ENCODE peak calls at places on chromosomes 6 and 20, in six cellular contexts. One of them, this sample, is unnamed. For H3K4me1 and H3K36me3, the result is how much of the 10 kb centered on the place peaks cover.

GRCh38 chr6:52013035-52013434 is 74.4 kb downstream of the PKHD1 start:
- DNase-seq in psoas muscle: no peak
- DNase-seq in OCI-LY7: no peak
- DNase-seq in kidney: no peak
- DNase-seq in CD8-positive, alpha-beta T cell: no peak
- DNase-seq in esophagus squamous epithelium: no peak
- DNase-seq in this sample: peak

GRCh38 chr20:32626859-32627636 is 41.9 kb upstream of the NOL4L start:
- DNase-seq in psoas muscle: no peak
- DNase-seq in OCI-LY7: peak
- DNase-seq in kidney: no peak
- DNase-seq in CD8-positive, alpha-beta T cell: no peak
- DNase-seq in esophagus squamous epithelium: no peak
- DNase-seq in this sample: no peak

GRCh38 chr6:162234631-162235030 is 492.9 kb downstream of the PRKN start:
- DNase-seq in psoas muscle: no peak
- DNase-seq in OCI-LY7: no peak
- DNase-seq in kidney: no peak
- DNase-seq in CD8-positive, alpha-beta T cell: no peak
- DNase-seq in esophagus squamous epithelium: no peak
- DNase-seq in this sample: no peak

GRCh38 chr20:24382330-24382729 is 87.1 kb upstream of the SYNDIG1 start:
- DNase-seq in psoas muscle: no peak
- DNase-seq in OCI-LY7: no peak
- DNase-seq in kidney: no peak
- DNase-seq in CD8-positive, alpha-beta T cell: no peak
- DNase-seq in esophagus squamous epithelium: no peak
- DNase-seq in this sample: no peak

GRCh38 chr20:33032555-33032954 is 1.1 kb downstream of the BPIFB6 start:
- DNase-seq in psoas muscle: peak
- DNase-seq in OCI-LY7: no peak
- DNase-seq in kidney: no peak
- DNase-seq in CD8-positive, alpha-beta T cell: no peak
- DNase-seq in esophagus squamous epithelium: no peak
- DNase-seq in this sample: no peak

GRCh38 chr6:42374027-42374669 is 77.6 kb downstream of the TRERF1 start:
- DNase-seq in psoas muscle: no peak
- DNase-seq in OCI-LY7: no peak
- DNase-seq in kidney: no peak
- DNase-seq in CD8-positive, alpha-beta T cell: no peak
- DNase-seq in esophagus squamous epithelium: no peak
- DNase-seq in this sample: no peak

GRCh38 chr6:27605401-27606342 is 132.8 kb upstream of the ZNF184 start:
- DNase-seq in psoas muscle: no peak
- DNase-seq in OCI-LY7: no peak
- DNase-seq in kidney: no peak
- DNase-seq in CD8-positive, alpha-beta T cell: no peak
- DNase-seq in esophagus squamous epithelium: no peak
- DNase-seq in this sample: no peak

GRCh38 chr6:75196051-75196743 is 9.7 kb downstream of the COL12A1 start:
- DNase-seq in psoas muscle: no peak
- DNase-seq in OCI-LY7: no peak
- DNase-seq in kidney: no peak
- DNase-seq in CD8-positive, alpha-beta T cell: no peak
- DNase-seq in esophagus squamous epithelium: no peak
- DNase-seq in this sample: no peak

GRCh38 chr20:24534282-24534681 is 64.9 kb downstream of the SYNDIG1 start:
- DNase-seq in psoas muscle: no peak
- DNase-seq in OCI-LY7: no peak
- DNase-seq in kidney: no peak
- DNase-seq in CD8-positive, alpha-beta T cell: no peak
- DNase-seq in esophagus squamous epithelium: no peak
- DNase-seq in this sample: no peak

GRCh38 chr6:169654590-169655391 is 47.0 kb downstream of the WDR27 start:
- DNase-seq in psoas muscle: peak
- DNase-seq in OCI-LY7: peak
- DNase-seq in kidney: peak
- DNase-seq in CD8-positive, alpha-beta T cell: peak
- DNase-seq in esophagus squamous epithelium: no peak
- DNase-seq in this sample: peak

GRCh38 chr6:20350215-20350614 is 51.5 kb upstream of the E2F3 start:
- DNase-seq in psoas muscle: no peak
- DNase-seq in OCI-LY7: no peak
- DNase-seq in kidney: no peak
- DNase-seq in CD8-positive, alpha-beta T cell: no peak
- DNase-seq in esophagus squamous epithelium: no peak
- DNase-seq in this sample: no peak

GRCh38 chr20:41534842-41535241 is 83.3 kb downstream of the CHD6 start:
- DNase-seq in psoas muscle: no peak
- DNase-seq in OCI-LY7: no peak
- DNase-seq in kidney: no peak
- DNase-seq in CD8-positive, alpha-beta T cell: no peak
- DNase-seq in esophagus squamous epithelium: no peak
- DNase-seq in this sample: no peak

GRCh38 chr6:165978482-165978881 is 189.2 kb downstream of the TBXT start:
- DNase-seq in psoas muscle: no peak
- DNase-seq in OCI-LY7: no peak
- DNase-seq in kidney: no peak
- DNase-seq in CD8-positive, alpha-beta T cell: no peak
- DNase-seq in esophagus squamous epithelium: no peak
- DNase-seq in this sample: no peak

GRCh38 chr6:3920321-3920720 is 71.1 kb downstream of the FAM50B start:
- DNase-seq in psoas muscle: no peak
- DNase-seq in OCI-LY7: no peak
- DNase-seq in kidney: no peak
- DNase-seq in CD8-positive, alpha-beta T cell: no peak
- DNase-seq in esophagus squamous epithelium: no peak
- DNase-seq in this sample: no peak

GRCh38 chr6:116385911-116386310 is 15.2 kb downstream of the DSE start:
- DNase-seq in psoas muscle: no peak
- DNase-seq in OCI-LY7: no peak
- DNase-seq in kidney: no peak
- DNase-seq in CD8-positive, alpha-beta T cell: no peak
- DNase-seq in esophagus squamous epithelium: no peak
- DNase-seq in this sample: no peak

GRCh38 chr20:31678389-31679356 is 41.0 kb downstream of the COX4I2 start:
- DNase-seq in psoas muscle: no peak
- DNase-seq in OCI-LY7: no peak
- DNase-seq in kidney: peak
- DNase-seq in CD8-positive, alpha-beta T cell: no peak
- DNase-seq in esophagus squamous epithelium: no peak
- DNase-seq in this sample: no peak

GRCh38 chr6:26198626-26199056 is 111.4 kb downstream of the HFE start:
- DNase-seq in psoas muscle: no peak
- DNase-seq in OCI-LY7: no peak
- DNase-seq in kidney: no peak
- DNase-seq in CD8-positive, alpha-beta T cell: no peak
- DNase-seq in esophagus squamous epithelium: no peak
- DNase-seq in this sample: no peak

GRCh38 chr20:51886341-51886740 is 84.0 kb upstream of the SALL4 start:
- DNase-seq in psoas muscle: no peak
- DNase-seq in OCI-LY7: no peak
- DNase-seq in kidney: no peak
- DNase-seq in CD8-positive, alpha-beta T cell: no peak
- DNase-seq in esophagus squamous epithelium: no peak
- DNase-seq in this sample: no peak

GRCh38 chr20:11431613-11432012 is 486.1 kb upstream of the BTBD3 start:
- DNase-seq in psoas muscle: no peak
- DNase-seq in OCI-LY7: no peak
- DNase-seq in kidney: no peak
- DNase-seq in CD8-positive, alpha-beta T cell: no peak
- DNase-seq in esophagus squamous epithelium: no peak
- DNase-seq in this sample: no peak

GRCh38 chr6:28747083-28747630 is 176.6 kb downstream of the TRIM27 start:
- DNase-seq in psoas muscle: no peak
- DNase-seq in OCI-LY7: no peak
- DNase-seq in kidney: no peak
- DNase-seq in CD8-positive, alpha-beta T cell: no peak
- DNase-seq in esophagus squamous epithelium: no peak
- DNase-seq in this sample: no peak

GRCh38 chr6:4370066-4370465 is 234.7 kb upstream of the ECI2 start:
- DNase-seq in psoas muscle: no peak
- DNase-seq in OCI-LY7: no peak
- DNase-seq in kidney: no peak
- DNase-seq in CD8-positive, alpha-beta T cell: no peak
- DNase-seq in esophagus squamous epithelium: no peak
- DNase-seq in this sample: no peak

GRCh38 chr6:11230158-11231107 is 2.0 kb downstream of the NEDD9 start:
- DNase-seq in psoas muscle: no peak
- DNase-seq in OCI-LY7: no peak
- DNase-seq in kidney: no peak
- DNase-seq in CD8-positive, alpha-beta T cell: no peak
- DNase-seq in esophagus squamous epithelium: no peak
- DNase-seq in this sample: no peak

GRCh38 chr6:156943167-156943566 is 166.0 kb downstream of the ARID1B start:
- DNase-seq in psoas muscle: no peak
- DNase-seq in OCI-LY7: no peak
- DNase-seq in kidney: no peak
- DNase-seq in CD8-positive, alpha-beta T cell: no peak
- DNase-seq in esophagus squamous epithelium: no peak
- DNase-seq in this sample: no peak
- H3K4me1 ChIP-seq in psoas muscle: half or more
- H3K4me1 ChIP-seq in OCI-LY7: under half
- H3K4me1 ChIP-seq in kidney: under half
- H3K4me1 ChIP-seq in CD8-positive, alpha-beta T cell: under half
- H3K4me1 ChIP-seq in esophagus squamous epithelium: under half
- H3K4me1 ChIP-seq in this sample: under half

DNA sequence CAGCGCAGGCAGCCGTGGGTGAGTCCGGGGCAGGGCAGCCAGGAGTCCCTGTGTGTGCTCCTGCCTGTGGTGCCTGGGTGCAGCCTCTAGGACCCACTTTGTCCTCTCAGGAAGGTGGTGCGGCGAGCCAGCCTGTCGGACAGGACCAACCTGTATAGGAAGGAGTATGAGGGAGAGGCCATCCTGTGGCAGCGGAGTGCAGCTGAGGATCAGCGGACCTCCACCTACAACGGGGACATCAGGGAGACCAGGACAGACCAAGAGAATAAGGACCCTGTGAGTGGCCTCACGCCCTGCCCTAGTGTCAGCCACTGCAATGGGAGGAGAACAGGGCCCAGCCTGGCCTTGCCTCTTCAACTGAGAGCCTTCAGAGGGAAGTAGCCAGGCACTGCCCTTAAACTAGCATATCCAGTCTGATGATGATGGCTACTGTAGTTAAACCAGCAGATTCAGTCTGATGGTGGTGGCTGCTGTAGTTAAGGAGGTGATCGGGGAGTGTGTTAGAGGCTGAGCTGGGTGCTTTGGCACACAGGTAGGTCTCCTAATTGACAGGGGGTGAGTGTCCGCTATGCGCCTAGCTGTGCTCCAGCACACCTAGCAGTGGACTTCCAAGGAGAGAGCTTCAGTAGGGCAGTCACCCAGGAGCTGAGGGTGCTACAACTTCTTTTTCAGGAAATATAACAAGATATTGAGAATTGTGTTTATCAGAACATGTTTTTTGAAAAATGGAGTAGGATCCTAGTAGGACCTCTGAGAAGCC is 18.1 kb upstream of the FAM83D start:
- DNase-seq in psoas muscle: no peak
- DNase-seq in OCI-LY7: no peak
- DNase-seq in kidney: no peak
- DNase-seq in CD8-positive, alpha-beta T cell: no peak
- DNase-seq in esophagus squamous epithelium: no peak
- DNase-seq in this sample: no peak
- H3K36me3 ChIP-seq in psoas muscle: under half
- H3K36me3 ChIP-seq in OCI-LY7: half or more
- H3K36me3 ChIP-seq in kidney: under half
- H3K36me3 ChIP-seq in CD8-positive, alpha-beta T cell: half or more
- H3K36me3 ChIP-seq in esophagus squamous epithelium: under half
- H3K36me3 ChIP-seq in this sample: under half

GRCh38 chr20:63539092-63539430 is 1.9 kb upstream of the PTK6 start:
- DNase-seq in psoas muscle: no peak
- DNase-seq in OCI-LY7: no peak
- DNase-seq in kidney: peak
- DNase-seq in CD8-positive, alpha-beta T cell: no peak
- DNase-seq in esophagus squamous epithelium: no peak
- DNase-seq in this sample: no peak

GRCh38 chr20:63537525-63538203 is 488 bp upstream of the PTK6 start:
- DNase-seq in psoas muscle: peak
- DNase-seq in OCI-LY7: peak
- DNase-seq in kidney: peak
- DNase-seq in CD8-positive, alpha-beta T cell: peak
- DNase-seq in esophagus squamous epithelium: peak
- DNase-seq in this sample: peak

GRCh38 chr20:63538204-63539091 is 1.3 kb upstream of the PTK6 start:
- DNase-seq in psoas muscle: no peak
- DNase-seq in OCI-LY7: peak
- DNase-seq in kidney: peak
- DNase-seq in CD8-positive, alpha-beta T cell: peak
- DNase-seq in esophagus squamous epithelium: no peak
- DNase-seq in this sample: no peak

GRCh38 chr20:63536241-63536977 is 767 bp downstream of the PTK6 start:
- DNase-seq in psoas muscle: no peak
- DNase-seq in OCI-LY7: no peak
- DNase-seq in kidney: peak
- DNase-seq in CD8-positive, alpha-beta T cell: peak
- DNase-seq in esophagus squamous epithelium: no peak
- DNase-seq in this sample: no peak

DNA sequence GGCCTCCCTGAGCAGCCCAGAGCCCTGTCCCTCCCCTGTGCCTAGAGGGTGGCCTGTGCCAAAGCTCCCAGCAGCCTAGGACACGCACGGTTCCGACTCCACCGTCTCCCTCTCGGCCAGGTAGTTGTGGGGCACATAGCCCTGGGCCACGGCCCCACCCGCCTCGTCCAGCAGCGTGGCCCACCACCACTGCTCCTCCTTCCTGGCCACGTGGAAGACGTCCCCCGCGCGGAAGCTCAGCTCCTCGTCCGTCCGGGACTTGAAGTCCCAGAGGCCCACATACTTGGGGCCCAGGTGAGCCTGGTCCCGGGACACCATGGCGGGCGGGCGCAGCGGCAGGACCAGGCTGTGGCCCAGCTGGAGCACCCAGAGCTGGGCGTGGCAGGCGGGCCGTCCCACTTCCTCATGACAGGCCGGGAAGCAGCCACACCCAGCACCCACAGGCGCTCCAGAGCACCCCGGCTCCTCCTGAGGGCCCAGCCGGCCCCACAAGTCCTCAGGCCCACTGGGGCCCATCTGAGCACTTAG is at the start of gene PTK6:
- DNase-seq in psoas muscle: peak
- DNase-seq in OCI-LY7: peak
- DNase-seq in kidney: peak
- DNase-seq in CD8-positive, alpha-beta T cell: peak
- DNase-seq in esophagus squamous epithelium: no peak
- DNase-seq in this sample: peak
- H3K4me1 ChIP-seq in psoas muscle: under half
- H3K4me1 ChIP-seq in OCI-LY7: under half
- H3K4me1 ChIP-seq in kidney: under half
- H3K4me1 ChIP-seq in CD8-positive, alpha-beta T cell: under half
- H3K4me1 ChIP-seq in esophagus squamous epithelium: under half
- H3K4me1 ChIP-seq in this sample: under half

DNA sequence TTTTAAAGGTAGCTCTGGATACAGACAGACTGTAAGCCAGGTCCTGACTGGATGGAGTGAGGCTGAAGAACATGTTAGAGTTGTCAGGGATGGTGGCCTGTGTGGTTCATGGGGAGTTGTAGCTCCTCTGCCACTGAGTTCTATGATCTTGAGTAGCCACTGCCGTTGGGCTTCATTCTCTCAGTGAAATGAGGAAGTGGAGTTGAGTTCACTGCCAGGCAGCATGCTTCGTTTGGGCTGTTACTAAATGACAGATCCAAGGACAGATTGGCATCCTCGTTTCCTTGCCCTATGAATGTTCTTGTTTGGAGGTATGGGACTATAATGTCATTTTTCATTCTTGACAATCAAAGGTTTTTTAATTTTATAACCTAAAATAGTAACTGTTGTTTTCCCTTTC is 37.2 kb downstream of the SCAND1 start:
- DNase-seq in psoas muscle: no peak
- DNase-seq in OCI-LY7: no peak
- DNase-seq in kidney: no peak
- DNase-seq in CD8-positive, alpha-beta T cell: no peak
- DNase-seq in esophagus squamous epithelium: no peak
- DNase-seq in this sample: no peak
- H3K36me3 ChIP-seq in psoas muscle: under half
- H3K36me3 ChIP-seq in OCI-LY7: half or more
- H3K36me3 ChIP-seq in kidney: under half
- H3K36me3 ChIP-seq in CD8-positive, alpha-beta T cell: half or more
- H3K36me3 ChIP-seq in esophagus squamous epithelium: under half
- H3K36me3 ChIP-seq in this sample: half or more